ENCODE peak calls at places on chromosomes 5 and 9, in ten cellular contexts. T is DND-41; P is iPS-NIHi11; N is left ventricle myocardium inferior; J is H9; K is activated T-helper 9 cell treated with anti-CD3 and anti-CD28 coated beads, Interleukin-2, amount 50 U/mL, for 16 hours; S is NCI-H1417; F is stimulated activated CD4-positive, alpha-beta T cell treated with anti-CD3 and anti-CD28 coated beads, TNF-alpha, amount 100 ng/mL, for 1 hour; Y is progenitor cell of endocrine pancreas; G is AG10803. O is an unnamed sample.

GRCh38 chr5:154603978-154604679 is 126.1 kb upstream of the HAND1 start:
- DNase-seq in T (no peak), P (peak), N (peak), J (peak), K (no peak), S (peak), F (no peak), Y (no peak), G (peak), O (no peak)

GRCh38 chr9:120698766-120699165 is 15.5 kb downstream of the MEGF9 start:
- DNase-seq in T (no peak), P (no peak), N (no peak), J (no peak), K (no peak), S (peak), F (no peak), Y (no peak), G (no peak), O (peak)

GRCh38 chr9:131609116-131609830 is 64.0 kb downstream of the PRRT1B start:
- DNase-seq in T (no peak), P (peak), N (peak), J (no peak), K (no peak), S (no peak), F (no peak), Y (no peak), G (peak), O (peak)

GRCh38 chr9:118108971-118109370 is 404.8 kb downstream of the TLR4 start:
- DNase-seq in T (no peak), P (no peak), N (no peak), J (no peak), K (no peak), S (no peak), F (no peak), Y (no peak), G (no peak), O (no peak)

GRCh38 chr5:68344447-68345111 is 129.0 kb downstream of the PIK3R1 start:
- DNase-seq in T (peak), P (no peak), N (no peak), J (no peak), K (no peak), S (no peak), F (no peak), Y (no peak), G (peak), O (no peak)

GRCh38 chr5:122077451-122078115 is 476 bp downstream of the LOX start:
- DNase-seq in T (no peak), P (peak), N (no peak), J (peak), K (no peak), S (peak), F (no peak), Y (peak), G (no peak), O (no peak)

GRCh38 chr5:71969464-71969863 is 137.8 kb upstream of the MAP1B start:
- DNase-seq in T (no peak), P (no peak), N (no peak), J (no peak), K (no peak), S (no peak), F (no peak), Y (no peak), G (peak), O (no peak)

GRCh38 chr5:77849308-77849900 is 73.3 kb upstream of the TBCA start:
- DNase-seq in T (no peak), P (no peak), N (no peak), J (no peak), K (no peak), S (no peak), F (no peak), Y (no peak), G (no peak), O (no peak)

GRCh38 chr9:116152390-116152789 is 1.2 kb upstream of the PAPPA start:
- DNase-seq in T (no peak), P (no peak), N (no peak), J (no peak), K (no peak), S (peak), F (no peak), Y (no peak), G (peak), O (no peak)

GRCh38 chr9:125436613-125437443 is 175.2 kb downstream of the GAPVD1 start:
- DNase-seq in T (no peak), P (no peak), N (no peak), J (peak), K (no peak), S (no peak), F (no peak), Y (no peak), G (no peak), O (no peak)

GRCh38 chr9:89892920-89893319 is 288.1 kb downstream of the GADD45G start:
- DNase-seq in T (no peak), P (no peak), N (no peak), J (peak), K (no peak), S (no peak), F (no peak), Y (no peak), G (no peak), O (no peak)

GRCh38 chr5:57531333-57531732 is 48.7 kb upstream of the ACTBL2 start:
- DNase-seq in T (no peak), P (no peak), N (no peak), J (no peak), K (no peak), S (no peak), F (no peak), Y (no peak), G (no peak), O (no peak)

GRCh38 chr5:59600998-59601397 is 292.5 kb downstream of the PDE4D start:
- DNase-seq in T (no peak), P (no peak), N (no peak), J (no peak), K (no peak), S (peak), F (no peak), Y (no peak), G (no peak), O (no peak)

GRCh38 chr9:2242778-2243395 is 227.7 kb downstream of the SMARCA2 start:
- DNase-seq in T (no peak), P (no peak), N (no peak), J (peak), K (no peak), S (peak), F (no peak), Y (no peak), G (no peak), O (no peak)